ENCODE peak calls at places on chromosomes 3 and 15, in four cellular contexts. One of them, this sample, is unnamed.

GRCh38 chr15:48936666-48937065 is 27.1 kb downstream of the SHC4 start:
- DNase-seq in Panc1: no peak
- DNase-seq in posterior vena cava: no peak
- DNase-seq in GM23248: peak
- DNase-seq in this sample: peak

GRCh38 chr3:197512691-197513571 is 42.8 kb downstream of the BDH1 start:
- DNase-seq in Panc1: no peak
- DNase-seq in posterior vena cava: no peak
- DNase-seq in GM23248: no peak
- DNase-seq in this sample: no peak

GRCh38 chr3:141368062-141368924 is at the start of gene ZBTB38:
- DNase-seq in Panc1: no peak
- DNase-seq in posterior vena cava: peak
- DNase-seq in GM23248: peak
- DNase-seq in this sample: peak

GRCh38 chr15:31399544-31400171 is 73.0 kb downstream of the KLF13 start:
- DNase-seq in Panc1: no peak
- DNase-seq in posterior vena cava: no peak
- DNase-seq in GM23248: peak
- DNase-seq in this sample: peak

GRCh38 chr15:74817370-74817737 is 4.7 kb downstream of the LMAN1L start:
- DNase-seq in Panc1: no peak
- DNase-seq in posterior vena cava: no peak
- DNase-seq in GM23248: peak
- DNase-seq in this sample: peak

GRCh38 chr15:73233623-73234022 is 135.1 kb downstream of the HCN4 start:
- DNase-seq in Panc1: no peak
- DNase-seq in posterior vena cava: no peak
- DNase-seq in GM23248: peak
- DNase-seq in this sample: peak

GRCh38 chr15:90387534-90388461 is at the start of gene IQGAP1:
- DNase-seq in Panc1: peak
- DNase-seq in posterior vena cava: peak
- DNase-seq in GM23248: peak
- DNase-seq in this sample: peak

GRCh38 chr3:46406440-46406785 is 453 bp downstream of the CCR5AS start:
- DNase-seq in Panc1: no peak
- DNase-seq in posterior vena cava: no peak
- DNase-seq in GM23248: no peak
- DNase-seq in this sample: peak

GRCh38 chr3:185630182-185630622 is 44.1 kb downstream of the SENP2 start:
- DNase-seq in Panc1: no peak
- DNase-seq in posterior vena cava: peak
- DNase-seq in GM23248: peak
- DNase-seq in this sample: peak

GRCh38 chr3:38283810-38284775 is 2.0 kb downstream of the SLC22A14 start:
- DNase-seq in Panc1: no peak
- DNase-seq in posterior vena cava: no peak
- DNase-seq in GM23248: peak
- DNase-seq in this sample: peak

GRCh38 chr15:46111730-46112129 is 476.9 kb downstream of the SQOR start:
- DNase-seq in Panc1: no peak
- DNase-seq in posterior vena cava: no peak
- DNase-seq in GM23248: no peak
- DNase-seq in this sample: no peak

GRCh38 chr15:73633991-73634495 is 854 bp upstream of the NPTN start:
- DNase-seq in Panc1: peak
- DNase-seq in posterior vena cava: no peak
- DNase-seq in GM23248: peak
- DNase-seq in this sample: peak

GRCh38 chr3:134369861-134370596 is 4.2 kb downstream of the AMOTL2 start:
- DNase-seq in Panc1: no peak
- DNase-seq in posterior vena cava: peak
- DNase-seq in GM23248: peak
- DNase-seq in this sample: no peak

GRCh38 chr15:88918738-88919137 is 5.6 kb upstream of the MFGE8 start:
- DNase-seq in Panc1: peak
- DNase-seq in posterior vena cava: no peak
- DNase-seq in GM23248: peak
- DNase-seq in this sample: peak

GRCh38 chr15:89828324-89829145 is 13.9 kb upstream of the ANPEP start:
- DNase-seq in Panc1: no peak
- DNase-seq in posterior vena cava: peak
- DNase-seq in GM23248: peak
- DNase-seq in this sample: peak

GRCh38 chr15:89381888-89382287 is 47.3 kb upstream of the POLG start:
- DNase-seq in Panc1: no peak
- DNase-seq in posterior vena cava: no peak
- DNase-seq in GM23248: no peak
- DNase-seq in this sample: no peak

GRCh38 chr3:192033246-192033645 is 572.3 kb downstream of the PYDC2 start:
- DNase-seq in Panc1: no peak
- DNase-seq in posterior vena cava: no peak
- DNase-seq in GM23248: no peak
- DNase-seq in this sample: no peak

GRCh38 chr3:53804697-53805462 is 41.3 kb downstream of the CHDH start:
- DNase-seq in Panc1: peak
- DNase-seq in posterior vena cava: peak
- DNase-seq in GM23248: peak
- DNase-seq in this sample: peak

GRCh38 chr3:197558000-197558399 is 2.2 kb upstream of the BDH1 start:
- DNase-seq in Panc1: no peak
- DNase-seq in posterior vena cava: no peak
- DNase-seq in GM23248: no peak
- DNase-seq in this sample: no peak

GRCh38 chr15:67100808-67101581 is 35.6 kb downstream of the SMAD3 start:
- DNase-seq in Panc1: no peak
- DNase-seq in posterior vena cava: peak
- DNase-seq in GM23248: no peak
- DNase-seq in this sample: no peak

GRCh38 chr15:60392601-60392985 is 5.2 kb downstream of the ANXA2 start:
- DNase-seq in Panc1: no peak
- DNase-seq in posterior vena cava: no peak
- DNase-seq in GM23248: peak
- DNase-seq in this sample: peak

GRCh38 chr3:110149763-110150162 is 812.4 kb upstream of the DPPA4 start:
- DNase-seq in Panc1: no peak
- DNase-seq in posterior vena cava: no peak
- DNase-seq in GM23248: peak
- DNase-seq in this sample: peak

GRCh38 chr3:134309987-134310700 is 59.5 kb upstream of the RYK start:
- DNase-seq in Panc1: no peak
- DNase-seq in posterior vena cava: no peak
- DNase-seq in GM23248: no peak
- DNase-seq in this sample: no peak

GRCh38 chr15:28098766-28099554 is at the start of gene OCA2:
- DNase-seq in Panc1: no peak
- DNase-seq in posterior vena cava: peak
- DNase-seq in GM23248: peak
- DNase-seq in this sample: peak

GRCh38 chr15:84831028-84831427 is 13.9 kb downstream of the ALPK3 start:
- DNase-seq in Panc1: no peak
- DNase-seq in posterior vena cava: no peak
- DNase-seq in GM23248: no peak
- DNase-seq in this sample: no peak

GRCh38 chr15:31403606-31404005 is 77.0 kb downstream of the KLF13 start:
- DNase-seq in Panc1: no peak
- DNase-seq in posterior vena cava: no peak
- DNase-seq in GM23248: peak
- DNase-seq in this sample: peak

GRCh38 chr3:59426851-59427565 is 377.2 kb upstream of the CFAP20DC start:
- DNase-seq in Panc1: no peak
- DNase-seq in posterior vena cava: no peak
- DNase-seq in GM23248: peak
- DNase-seq in this sample: peak

GRCh38 chr15:28005004-28005527 is 94.0 kb downstream of the OCA2 start:
- DNase-seq in Panc1: no peak
- DNase-seq in posterior vena cava: peak
- DNase-seq in GM23248: no peak
- DNase-seq in this sample: no peak

GRCh38 chr15:97078556-97078955 is 748.1 kb downstream of the NR2F2 start:
- DNase-seq in Panc1: no peak
- DNase-seq in posterior vena cava: no peak
- DNase-seq in GM23248: no peak
- DNase-seq in this sample: no peak

GRCh38 chr3:183369117-183369516 is 59.3 kb downstream of the MCF2L2 start:
- DNase-seq in Panc1: no peak
- DNase-seq in posterior vena cava: no peak
- DNase-seq in GM23248: no peak
- DNase-seq in this sample: no peak

GRCh38 chr3:161349529-161350278 is 21.6 kb downstream of the SPTSSB start:
- DNase-seq in Panc1: no peak
- DNase-seq in posterior vena cava: no peak
- DNase-seq in GM23248: peak
- DNase-seq in this sample: peak

GRCh38 chr3:184506579-184506978 is 55.0 kb upstream of the EPHB3 start:
- DNase-seq in Panc1: no peak
- DNase-seq in posterior vena cava: no peak
- DNase-seq in GM23248: peak
- DNase-seq in this sample: peak

GRCh38 chr3:133887951-133888703 is 7.6 kb downstream of the RAB6B start:
- DNase-seq in Panc1: no peak
- DNase-seq in posterior vena cava: no peak
- DNase-seq in GM23248: peak
- DNase-seq in this sample: no peak

GRCh38 chr15:36519067-36519466 is 60.4 kb upstream of the CDIN1 start:
- DNase-seq in Panc1: no peak
- DNase-seq in posterior vena cava: no peak
- DNase-seq in GM23248: no peak
- DNase-seq in this sample: no peak

GRCh38 chr15:101194246-101195138 is 57.4 kb downstream of the CHSY1 start:
- DNase-seq in Panc1: no peak
- DNase-seq in posterior vena cava: no peak
- DNase-seq in GM23248: peak
- DNase-seq in this sample: no peak

GRCh38 chr3:39107874-39108308 is 411 bp downstream of the TTC21A start:
- DNase-seq in Panc1: no peak
- DNase-seq in posterior vena cava: no peak
- DNase-seq in GM23248: peak
- DNase-seq in this sample: peak